ENCODE peak calls at places on chromosomes 12 and 14, in seven cellular contexts. I, A, C, K, N, Y and W are unnamed samples.
A peak's percentile ranks its signal among the peaks of the same experiment; 100 is the strongest.

GRCh38 chr14:22849212-22849819 is 12.9 kb downstream of the MMP14 start:
- DNase-seq in K (peak; percentile 66), N (no peak), Y (no peak), C (no peak), A (peak; percentile 45), I (peak; percentile 29), W (no peak)

GRCh38 chr12:75364918-75365317 is 26.0 kb upstream of the GLIPR1L2 start:
- DNase-seq in C (no peak), Y (no peak), K (no peak), I (no peak), A (no peak), N (no peak), W (no peak)

GRCh38 chr12:123113038-123113437 is 37.9 kb downstream of the PITPNM2 start:
- DNase-seq in A (no peak), I (no peak), N (no peak), Y (no peak), K (no peak), C (no peak), W (no peak)

GRCh38 chr14:103646189-103646588 is 17.2 kb downstream of the KLC1 start:
- DNase-seq in K (no peak), Y (no peak), C (no peak), N (no peak), A (no peak), I (no peak), W (no peak)

GRCh38 chr14:85471156-85471555 is 58.8 kb upstream of the FLRT2 start:
- DNase-seq in K (no peak), I (no peak), N (no peak), C (no peak), Y (no peak), A (no peak), W (no peak)

GRCh38 chr12:6285063-6285477 is 25.4 kb upstream of the PLEKHG6 start:
- DNase-seq in K (no peak), C (peak; percentile 43), I (peak; percentile 71), A (peak; percentile 54), N (peak; percentile 76), Y (no peak), W (peak; percentile 13)

GRCh38 chr12:65728913-65729793 is 95.1 kb upstream of the HMGA2 start:
- DNase-seq in C (no peak), K (no peak), Y (peak; percentile 73), I (peak; percentile 8), N (peak; percentile 60), A (no peak), W (no peak)

GRCh38 chr12:11804130-11804529 is 154.7 kb downstream of the ETV6 start:
- DNase-seq in N (no peak), A (no peak), C (no peak), K (no peak), I (no peak), Y (no peak), W (no peak)

GRCh38 chr14:95291859-95292542 is 27.7 kb downstream of the CLMN start:
- DNase-seq in A (no peak), C (no peak), Y (peak; percentile 58), N (no peak), I (peak; percentile 68), K (peak; percentile 43), W (no peak)

GRCh38 chr12:45051490-45052105 is 699 bp upstream of the DBX2 start:
- DNase-seq in K (no peak), I (no peak), A (no peak), Y (no peak), C (no peak), N (no peak), W (no peak)

GRCh38 chr12:109741970-109742372 is 28.3 kb downstream of the FAM222A start:
- DNase-seq in Y (no peak), I (no peak), A (peak; percentile 58), C (no peak), N (peak; percentile 6), K (peak; percentile 1), W (peak; percentile 44)

GRCh38 chr12:16136206-16136605 is 141.3 kb downstream of the SLC15A5 start:
- DNase-seq in I (no peak), K (no peak), Y (no peak), N (no peak), A (no peak), C (no peak), W (no peak)

GRCh38 chr12:45591635-45592034 is 137.9 kb upstream of the ARID2 start:
- DNase-seq in C (no peak), A (no peak), I (peak; percentile 46), K (no peak), Y (no peak), N (no peak), W (no peak)

GRCh38 chr12:117178301-117178700 is 12.0 kb downstream of the FBXO21 start:
- DNase-seq in N (no peak), I (no peak), A (no peak), C (no peak), K (no peak), Y (no peak), W (no peak)

GRCh38 chr12:65188179-65188709 is 18.9 kb downstream of the LEMD3 start:
- DNase-seq in C (no peak), I (no peak), A (no peak), Y (no peak), N (no peak), K (no peak), W (no peak)

GRCh38 chr14:51119411-51120051 is 24.6 kb upstream of the TRIM9 start:
- DNase-seq in N (no peak), A (no peak), I (no peak), K (no peak), C (no peak), Y (no peak), W (no peak)

GRCh38 chr12:47318963-47319362 is 239.2 kb upstream of the AMIGO2 start:
- DNase-seq in C (no peak), A (no peak), N (no peak), I (no peak), K (no peak), Y (no peak), W (no peak)

GRCh38 chr14:69152181-69152943 is 557 bp downstream of the DCAF5 start:
- DNase-seq in A (peak; percentile 55), I (peak; percentile 10), C (peak; percentile 28), K (no peak), N (no peak), Y (no peak), W (no peak)

GRCh38 chr12:91074068-91074819 is 16.4 kb upstream of the KERA start:
- DNase-seq in N (no peak), A (no peak), K (no peak), C (no peak), I (no peak), Y (no peak), W (no peak)

GRCh38 chr14:71574976-71575375 is 357.3 kb upstream of the RGS6 start:
- DNase-seq in Y (no peak), A (no peak), N (no peak), I (no peak), K (no peak), C (no peak), W (no peak)

GRCh38 chr12:23185346-23185745 is 560.4 kb downstream of the ETNK1 start:
- DNase-seq in A (no peak), K (no peak), I (no peak), Y (no peak), C (no peak), N (no peak), W (no peak)

GRCh38 chr14:36517242-36518030 is 2.6 kb downstream of the NKX2-1 start:
- DNase-seq in N (peak; percentile 33), K (no peak), I (no peak), C (no peak), Y (no peak), A (no peak), W (no peak)

GRCh38 chr14:92352158-92352985 is 29.4 kb downstream of the SLC24A4 start:
- DNase-seq in N (no peak), A (no peak), I (no peak), K (no peak), C (no peak), Y (no peak), W (no peak)

DNA sequence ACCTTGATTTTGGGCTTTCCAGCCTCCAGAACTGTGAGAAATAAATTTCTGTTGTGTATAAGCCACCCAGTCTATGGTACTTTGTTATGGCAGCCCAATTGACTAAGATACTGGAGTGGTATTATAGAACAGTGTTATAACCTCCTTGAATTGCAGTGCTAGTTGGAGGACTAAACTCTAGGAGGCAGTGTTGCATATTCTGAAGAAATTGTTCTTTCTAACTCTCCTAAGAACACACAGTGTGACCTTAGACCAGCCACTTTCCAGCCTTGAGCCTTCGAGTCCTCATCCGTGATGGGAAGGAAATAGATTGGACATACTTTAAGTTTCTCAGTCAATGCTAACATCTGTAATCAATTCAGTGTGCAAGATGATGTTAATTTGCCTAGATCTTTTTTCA is 22.4 kb upstream of the LRRC10 start:
- DNase-seq in C (no peak), A (no peak), I (no peak), N (no peak), K (no peak), Y (no peak), W (no peak)
- TF ChIP-seq CTCF in C (no peak), A (no peak), I (no peak), N (no peak), K (no peak), Y (peak; percentile 46), W (peak; percentile 56)

GRCh38 chr14:102140750-102141145 is 1.1 kb downstream of the WDR20 start:
- DNase-seq in A (no peak), I (no peak), Y (no peak), C (no peak), K (no peak), N (no peak), W (no peak)

GRCh38 chr14:102138935-102139247 is 806 bp upstream of the WDR20 start:
- DNase-seq in Y (no peak), A (no peak), I (no peak), N (no peak), C (no peak), K (no peak), W (no peak)

GRCh38 chr14:102138535-102138934 is 1.2 kb upstream of the WDR20 start:
- DNase-seq in C (no peak), I (no peak), A (no peak), N (no peak), Y (no peak), K (no peak), W (no peak)

GRCh38 chr14:102140027-102140749 is 491 bp downstream of the WDR20 start:
- DNase-seq in Y (no peak), K (no peak), A (peak; percentile 65), I (peak; percentile 45), C (peak; percentile 9), N (peak; percentile 39), W (no peak)

GRCh38 chr14:102139248-102140026 is at the start of gene WDR20:
- DNase-seq in K (peak; percentile 95), I (peak; percentile 99), A (peak; percentile 99), N (peak; percentile 99), C (peak; percentile 99), Y (peak; percentile 99), W (peak; percentile 99)
- TF ChIP-seq CTCF in K (no peak), I (no peak), A (no peak), N (no peak), C (no peak), Y (no peak), W (no peak)

GRCh38 chr12:27524839-27525238 is 833 bp downstream of the PPFIBP1 start:
- DNase-seq in I (peak; percentile 22), Y (no peak), A (no peak), N (no peak), K (no peak), C (no peak), W (no peak)
- TF ChIP-seq CTCF in I (peak; percentile 8), Y (no peak), A (no peak), N (no peak), K (no peak), C (no peak), W (peak; percentile 52)

GRCh38 chr14:99659333-99659741 is 14.4 kb downstream of the HHIPL1 start:
- DNase-seq in I (no peak), C (no peak), A (no peak), K (no peak), N (peak; percentile 39), Y (no peak), W (no peak)
- TF ChIP-seq CTCF in I (no peak), C (no peak), A (peak; percentile 14), K (no peak), N (no peak), Y (no peak), W (no peak)